ENCODE peak calls at places on chromosomes 4 and X, in seven cellular contexts. V is astrocyte, F is SK-N-SH, G is PC-3, A is H9, O is mammary epithelial cell, R is mesenchymal stem cell. N is an unnamed sample. For H3K4me1, the result is how much of the 10 kb centered on the place peaks cover.

GRCh38 chrX:115260330-115260729 is 26.4 kb upstream of the LRCH2 start:
- DNase-seq in V (peak), F (no peak), G (peak), A (no peak), O (peak), R (peak), N (no peak)

GRCh38 chr4:19285146-19285545 is 966.6 kb upstream of the SLIT2 start:
- DNase-seq in V (no peak), F (no peak), G (no peak), A (no peak), O (no peak), R (peak), N (no peak)

GRCh38 chrX:17656035-17656418 is 81.3 kb upstream of the SCML1 start:
- DNase-seq in V (no peak), F (peak), G (no peak), A (no peak), O (no peak), R (no peak), N (no peak)

GRCh38 chr4:14110407-14110806 is 482.9 kb upstream of the BOD1L1 start:
- DNase-seq in V (peak), F (no peak), G (peak), A (no peak), O (peak), R (peak), N (no peak)

GRCh38 chrX:46260502-46260901 is 284.7 kb downstream of the ZNF674 start:
- DNase-seq in V (peak), F (no peak), G (peak), A (no peak), O (peak), R (no peak), N (no peak)

GRCh38 chr4:85457752-85458467 is 17.0 kb upstream of the ARHGAP24 start:
- DNase-seq in V (no peak), F (no peak), G (no peak), A (no peak), O (no peak), R (peak), N (no peak)

GRCh38 chr4:48909697-48910096 is 3.1 kb upstream of the OCIAD2 start:
- DNase-seq in V (peak), F (peak), G (peak), A (peak), O (peak), R (peak), N (peak)

GRCh38 chrX:119606508-119607389 is 525 bp upstream of the NKRF start:
- DNase-seq in V (peak), F (no peak), G (no peak), A (no peak), O (no peak), R (no peak), N (no peak)

GRCh38 chrX:119025900-119026299 is 46.9 kb upstream of the CT47C1 start:
- DNase-seq in V (no peak), F (no peak), G (no peak), A (no peak), O (no peak), R (no peak), N (no peak)

GRCh38 chr4:11626046-11626445 is 197.4 kb upstream of the HS3ST1 start:
- DNase-seq in V (no peak), F (no peak), G (peak), A (no peak), O (peak), R (no peak), N (no peak)
- H3K9ac ChIP-seq in V (no peak), F (no peak), G (peak), A (no peak), O (peak), R (no peak), N (peak)

GRCh38 chr4:143391895-143392294 is 55.2 kb downstream of the GAB1 start:
- DNase-seq in V (peak), F (no peak), G (no peak), A (no peak), O (no peak), R (peak), N (no peak)
- H3K4me1 ChIP-seq in V (under half), F (under half), G (under half), A (under half), O (under half), R (under half), N (under half)

GRCh38 chrX:150902434-150903109 is 4.1 kb upstream of the CD99L2 start:
- DNase-seq in V (no peak), F (no peak), G (no peak), A (peak), O (no peak), R (no peak), N (no peak)
- H3K9ac ChIP-seq in V (no peak), F (no peak), G (no peak), A (peak), O (no peak), R (no peak), N (no peak)

GRCh38 chr4:153519677-153520076 is 53.5 kb downstream of the TMEM131L start:
- DNase-seq in V (no peak), F (no peak), G (no peak), A (no peak), O (no peak), R (no peak), N (no peak)
- H3K4me1 ChIP-seq in V (under half), F (under half), G (under half), A (under half), O (under half), R (under half), N (under half)

GRCh38 chrX:37717708-37718107 is 32.1 kb downstream of the XK start:
- DNase-seq in V (no peak), F (no peak), G (no peak), A (no peak), O (no peak), R (no peak), N (no peak)

GRCh38 chrX:37714479-37714878 is 28.9 kb downstream of the XK start:
- DNase-seq in V (no peak), F (no peak), G (no peak), A (no peak), O (no peak), R (no peak), N (no peak)

GRCh38 chrX:37716502-37717068 is 31.0 kb downstream of the XK start:
- DNase-seq in V (no peak), F (no peak), G (no peak), A (no peak), O (no peak), R (no peak), N (no peak)

GRCh38 chrX:37711991-37712390 is 26.4 kb downstream of the XK start:
- DNase-seq in V (no peak), F (no peak), G (no peak), A (no peak), O (no peak), R (no peak), N (no peak)

GRCh38 chrX:37712458-37712857 is 26.9 kb downstream of the XK start:
- DNase-seq in V (peak), F (no peak), G (no peak), A (no peak), O (peak), R (no peak), N (no peak)
- H3K9ac ChIP-seq in V (no peak), F (no peak), G (no peak), A (no peak), O (no peak), R (no peak), N (no peak)

GRCh38 chr4:5127556-5127955 is 76.3 kb downstream of the STK32B start:
- DNase-seq in V (peak), F (no peak), G (no peak), A (no peak), O (no peak), R (no peak), N (no peak)

GRCh38 chr4:5124876-5125275 is 73.6 kb downstream of the STK32B start:
- DNase-seq in V (no peak), F (no peak), G (no peak), A (no peak), O (no peak), R (no peak), N (no peak)

GRCh38 chr4:5126857-5127256 is 75.6 kb downstream of the STK32B start:
- DNase-seq in V (no peak), F (no peak), G (no peak), A (no peak), O (no peak), R (no peak), N (no peak)

GRCh38 chr4:5125326-5125725 is 74.0 kb downstream of the STK32B start:
- DNase-seq in V (no peak), F (no peak), G (no peak), A (no peak), O (no peak), R (no peak), N (no peak)

DNA sequence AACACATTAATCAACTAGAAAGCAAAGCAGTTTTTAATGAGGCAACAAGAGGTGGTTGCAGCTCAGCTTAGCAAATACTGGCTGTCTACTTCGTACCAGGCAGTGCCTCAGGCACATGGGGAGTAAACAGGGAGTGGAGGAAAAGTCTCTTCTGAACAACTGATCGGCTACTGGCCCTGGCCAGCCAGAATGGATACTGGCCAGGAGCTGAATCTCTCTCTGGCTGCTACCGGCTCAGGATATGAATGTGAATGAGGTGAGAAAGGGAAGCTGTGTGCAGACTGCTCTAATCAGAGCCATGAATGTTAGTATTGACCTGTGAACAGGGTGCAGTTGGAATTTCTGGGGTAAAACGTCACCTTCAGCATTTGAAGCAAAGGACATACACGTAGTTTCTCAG is 77.3 kb downstream of the STK32B start:
- DNase-seq in V (no peak), F (no peak), G (no peak), A (no peak), O (no peak), R (no peak), N (no peak)
- H3K4me1 ChIP-seq in V (under half), F (under half), G (under half), A (under half), O (under half), R (under half), N (under half)

DNA sequence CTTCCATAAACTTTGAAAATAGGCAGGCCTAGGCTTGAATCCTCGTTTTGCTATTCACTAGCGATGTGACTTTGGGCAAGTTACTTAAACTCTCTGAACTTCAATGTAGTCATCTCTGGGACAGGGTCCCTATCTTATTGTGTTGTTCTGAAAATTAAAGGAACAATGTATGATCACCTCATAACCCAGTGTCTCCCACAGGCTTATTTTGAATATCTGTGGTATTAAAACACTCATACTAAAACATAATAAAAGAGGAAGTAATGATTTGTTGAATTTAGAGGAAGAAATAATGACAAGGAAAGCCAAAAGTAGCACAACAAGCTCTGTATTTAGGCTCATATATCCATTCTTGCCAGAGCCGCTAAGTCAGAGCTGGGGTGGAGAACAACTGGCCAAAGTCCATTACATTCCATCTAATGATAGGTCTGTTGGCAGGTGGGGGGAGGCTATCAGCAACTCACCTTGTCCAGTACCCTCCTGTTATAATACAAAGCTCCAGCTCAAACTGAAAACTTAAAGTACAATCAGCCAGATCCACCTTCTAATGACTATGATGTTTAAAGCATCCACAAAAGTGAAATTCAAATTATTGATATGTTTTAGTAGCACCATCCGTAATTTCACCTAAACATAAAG is 64.6 kb upstream of the LSM6 start:
- DNase-seq in V (no peak), F (no peak), G (no peak), A (no peak), O (no peak), R (no peak), N (no peak)
- H3K9ac ChIP-seq in V (no peak), F (no peak), G (no peak), A (no peak), O (no peak), R (no peak), N (no peak)

GRCh38 chr4:148273501-148273986 is 168.7 kb downstream of the NR3C2 start:
- DNase-seq in V (no peak), F (peak), G (no peak), A (no peak), O (no peak), R (no peak), N (no peak)
- H3K4me1 ChIP-seq in V (under half), F (under half), G (under half), A (under half), O (under half), R (under half), N (under half)

GRCh38 chrX:109795682-109796081 is 62.6 kb upstream of the ACSL4 start:
- DNase-seq in V (no peak), F (no peak), G (no peak), A (no peak), O (no peak), R (no peak), N (no peak)

GRCh38 chrX:109797311-109797975 is 64.4 kb upstream of the ACSL4 start:
- DNase-seq in V (no peak), F (peak), G (peak), A (no peak), O (peak), R (no peak), N (no peak)

GRCh38 chrX:109793191-109793590 is 60.1 kb upstream of the ACSL4 start:
- DNase-seq in V (no peak), F (no peak), G (peak), A (no peak), O (peak), R (no peak), N (no peak)
- H3K9ac ChIP-seq in V (no peak), F (no peak), G (no peak), A (no peak), O (no peak), R (no peak), N (no peak)

GRCh38 chr4:156958276-156959074 is 13.1 kb downstream of the PDGFC start:
- DNase-seq in V (no peak), F (no peak), G (peak), A (no peak), O (no peak), R (no peak), N (no peak)
- H3K4me1 ChIP-seq in V (under half), F (half or more), G (half or more), A (under half), O (under half), R (under half), N (under half)

N was measured in kidney.